ENCODE peak calls at places on chromosomes 12 and 14, in seven cellular contexts. D is activated T-helper 1 cell treated with anti-CD3 and anti-CD28 coated beads, Interleukin-12 subunit alpha, Interleukin-12 subunit beta, Interleukin-2, Interleukin-4 antibody, amounts not matched to agents 30 ng/mL and 10 ng/mL and 1 ng/mL, durations not matched to agents 14 hours and 24 hours and 36 hours; J is left colon; S is hippocampal formation; V is NCI-H774; Q is HS-27A; Z is LoVo. M is an unnamed sample.

GRCh38 chr12:127636881-127637280 is 630.1 kb upstream of the TMEM132C start:
- DNase-seq in V (no peak), Q (no peak), S (no peak), D (no peak), J (no peak), Z (no peak), M (no peak)

GRCh38 chr12:130826151-130826801 is 12.8 kb downstream of the STX2 start:
- DNase-seq in Q (peak; percentile 29), V (no peak), S (no peak), Z (peak; percentile 9), D (peak; percentile 40), J (peak; percentile 32), M (peak; percentile 38)

GRCh38 chr12:56687225-56688128 is 607 bp downstream of the PTGES3 start:
- DNase-seq in D (peak; percentile 45), Q (peak; percentile 11), S (peak; percentile 39), Z (peak; percentile 46), J (peak; percentile 76), V (peak; percentile 55), M (peak; percentile 67)

GRCh38 chr12:121579981-121580868 is 598 bp downstream of the KDM2B start:
- DNase-seq in D (peak; percentile 67), J (peak; percentile 90), V (peak; percentile 80), S (peak; percentile 88), Q (no peak), Z (peak; percentile 72), M (peak; percentile 86)

GRCh38 chr12:109549613-109550309 is 23.5 kb downstream of the MMAB start:
- DNase-seq in Z (no peak), V (no peak), D (no peak), Q (no peak), J (no peak), S (no peak), M (no peak)

GRCh38 chr14:39680777-39681176 is 248.5 kb upstream of the FBXO33 start:
- DNase-seq in J (no peak), S (no peak), D (no peak), Z (no peak), Q (no peak), V (no peak), M (no peak)

GRCh38 chr12:3600039-3600720 is 109.2 kb downstream of the PRMT8 start:
- DNase-seq in Q (no peak), Z (no peak), D (no peak), V (no peak), J (no peak), S (no peak), M (no peak)

GRCh38 chr12:132856581-132856980 is 27.9 kb upstream of the GOLGA3 start:
- DNase-seq in S (no peak), Q (no peak), D (no peak), J (no peak), V (no peak), Z (no peak), M (no peak)

GRCh38 chr14:91866511-91867295 is 633 bp downstream of the TC2N start:
- DNase-seq in D (no peak), Q (no peak), J (no peak), S (no peak), V (no peak), Z (no peak), M (no peak)

GRCh38 chr14:102798926-102799325 is 21.7 kb downstream of the TRAF3 start:
- DNase-seq in J (no peak), Z (no peak), S (no peak), V (no peak), D (no peak), Q (no peak), M (no peak)

GRCh38 chr14:34348592-34348991 is 113.4 kb downstream of the SPTSSA start:
- DNase-seq in D (no peak), J (no peak), V (no peak), Q (no peak), S (no peak), Z (no peak), M (no peak)

GRCh38 chr14:63287661-63288483 is 30.9 kb downstream of the GPHB5 start:
- DNase-seq in S (no peak), J (no peak), Z (no peak), D (no peak), V (no peak), Q (no peak), M (no peak)

GRCh38 chr12:124746649-124747425 is 116.8 kb downstream of the SCARB1 start:
- DNase-seq in D (no peak), S (no peak), V (no peak), Q (no peak), Z (no peak), J (no peak), M (peak; percentile 31)

GRCh38 chr12:39605501-39605900 is 14.1 kb downstream of the ABCD2 start:
- DNase-seq in Z (no peak), D (no peak), S (no peak), J (no peak), V (no peak), Q (no peak), M (no peak)

GRCh38 chr14:48693793-48694192 is 892.4 kb downstream of the RPS29 start:
- DNase-seq in D (no peak), Z (no peak), S (no peak), Q (no peak), J (no peak), V (no peak), M (no peak)

GRCh38 chr12:52126050-52126604 is 46.6 kb downstream of the SMIM41 start:
- DNase-seq in V (no peak), Z (no peak), J (no peak), D (no peak), Q (no peak), S (no peak), M (no peak)

GRCh38 chr12:54329756-54330155 is 4.8 kb downstream of the COPZ1 start:
- DNase-seq in Q (no peak), V (no peak), J (no peak), Z (no peak), D (no peak), S (no peak), M (no peak)

GRCh38 chr14:95490727-95491451 is 25.6 kb downstream of the SYNE3 start:
- DNase-seq in S (no peak), D (no peak), V (no peak), Z (peak; percentile 81), Q (no peak), J (peak; percentile 71), M (peak; percentile 86)

GRCh38 chr12:32159925-32160324 is 53.3 kb downstream of the BICD1 start:
- DNase-seq in D (no peak), J (no peak), S (peak; percentile 38), Z (no peak), V (no peak), Q (no peak), M (no peak)

GRCh38 chr12:76144253-76144564 is 59.7 kb upstream of the NAP1L1 start:
- DNase-seq in V (peak; percentile 33), D (no peak), Q (no peak), Z (no peak), S (no peak), J (no peak), M (no peak)

GRCh38 chr12:10364839-10365681 is 24.8 kb downstream of the KLRK1 start:
- DNase-seq in V (peak; percentile 87), Z (peak; percentile 88), J (peak; percentile 64), S (peak; percentile 82), D (peak; percentile 52), Q (no peak), M (peak; percentile 86)

GRCh38 chr12:45543887-45544286 is 185.6 kb upstream of the ARID2 start:
- DNase-seq in S (peak; percentile 56), V (peak; percentile 56), D (peak; percentile 45), Q (peak; percentile 35), J (peak; percentile 18), Z (peak; percentile 72), M (peak; percentile 56)

GRCh38 chr12:32895688-32896437 is 714 bp downstream of the PKP2 start:
- DNase-seq in Q (no peak), S (no peak), V (no peak), D (no peak), Z (peak; percentile 57), J (peak; percentile 73), M (peak; percentile 76)

GRCh38 chr12:38711055-38711454 is 194.3 kb downstream of the CPNE8 start:
- DNase-seq in J (no peak), Z (no peak), D (no peak), Q (no peak), S (no peak), V (no peak), M (no peak)

GRCh38 chr12:76041406-76041805 is 9.8 kb upstream of the PHLDA1 start:
- DNase-seq in Z (no peak), Q (no peak), S (no peak), D (no peak), V (no peak), J (no peak), M (no peak)

GRCh38 chr14:70166530-70167203 is 22.1 kb downstream of the SLC8A3 start:
- DNase-seq in Q (no peak), S (no peak), Z (no peak), V (no peak), D (no peak), J (no peak), M (no peak)

GRCh38 chr12:101784376-101784775 is 45.1 kb upstream of the SYCP3 start:
- DNase-seq in D (no peak), Q (no peak), S (no peak), V (no peak), J (no peak), Z (no peak), M (no peak)

GRCh38 chr12:132110677-132111076 is 33.4 kb downstream of the DDX51 start:
- DNase-seq in Z (no peak), S (no peak), J (no peak), D (no peak), V (no peak), Q (no peak), M (no peak)

GRCh38 chr12:31362115-31362758 is 36.3 kb upstream of the SINHCAF start:
- DNase-seq in Q (no peak), S (no peak), D (peak; percentile 0), J (peak; percentile 50), V (peak; percentile 62), Z (peak; percentile 39), M (peak; percentile 66)

GRCh38 chr14:78425332-78425731 is 255.2 kb downstream of the NRXN3 start:
- DNase-seq in Q (no peak), Z (no peak), S (no peak), D (no peak), J (no peak), V (no peak), M (no peak)

GRCh38 chr14:103545219-103545914 is 16.4 kb downstream of the TRMT61A start:
- DNase-seq in V (no peak), S (no peak), Z (no peak), J (peak; percentile 14), D (no peak), Q (no peak), M (no peak)

GRCh38 chr12:98440165-98440581 is 75.2 kb upstream of the TMPO start:
- DNase-seq in Z (no peak), V (no peak), J (no peak), S (peak; percentile 42), Q (peak; percentile 62), D (no peak), M (peak; percentile 42)

GRCh38 chr14:104280902-104281767 is 142.7 kb downstream of the KIF26A start:
- DNase-seq in Z (no peak), Q (no peak), S (no peak), V (no peak), D (no peak), J (no peak), M (no peak)

GRCh38 chr12:131755305-131756113 is 44.6 kb downstream of the SFSWAP start:
- DNase-seq in J (no peak), Z (peak; percentile 28), D (peak; percentile 6), S (no peak), V (no peak), Q (no peak), M (no peak)

GRCh38 chr14:103839569-103839968 is 7.8 kb downstream of the PPP1R13B start:
- DNase-seq in V (no peak), Z (no peak), Q (no peak), D (no peak), S (no peak), J (no peak), M (no peak)

GRCh38 chr12:57549909-57550627 is at the start of gene KIF5A:
- DNase-seq in Z (no peak), D (peak; percentile 60), V (peak; percentile 49), J (peak; percentile 48), S (peak; percentile 54), Q (no peak), M (no peak)

GRCh38 chr12:49232940-49233841 is 31.7 kb upstream of the TUBA1C start:
- DNase-seq in D (no peak), J (peak; percentile 40), Q (no peak), Z (no peak), S (peak; percentile 75), V (peak; percentile 66), M (peak; percentile 33)

GRCh38 chr12:57011438-57012424 is 4.6 kb downstream of the TAC3 start:
- DNase-seq in Q (no peak), D (no peak), S (no peak), V (no peak), Z (no peak), J (no peak), M (no peak)

M was measured in colonic mucosa.